ENCODE peak calls at places on chromosomes 4 and X, in ten cellular contexts. R, M, D, G, Y, E, U, P, K and F are unnamed samples.

GRCh38 chr4:98506462-98507132 is 151.8 kb downstream of the TSPAN5 start:
- DNase-seq in R (no peak), M (no peak), D (no peak), G (no peak), Y (no peak), E (no peak), U (no peak), P (no peak), K (no peak), F (no peak)

GRCh38 chrX:98398542-98398941 is 1514.8 kb downstream of the RPA4 start:
- DNase-seq in R (no peak), M (no peak), D (no peak), G (peak; percentile 0), Y (no peak), E (no peak), U (no peak), P (no peak), K (no peak), F (no peak)

GRCh38 chr4:118883861-118884260 is 4.8 kb upstream of the SYNPO2 start:
- DNase-seq in R (no peak), M (no peak), D (peak; percentile 4), G (no peak), Y (no peak), E (no peak), U (no peak), P (peak; percentile 12), K (no peak), F (no peak)

GRCh38 chr4:84870398-84871163 is 95.9 kb downstream of the WDFY3 start:
- DNase-seq in R (no peak), M (peak; percentile 54), D (peak; percentile 49), G (no peak), Y (no peak), E (no peak), U (no peak), P (peak; percentile 89), K (no peak), F (no peak)

GRCh38 chr4:79471309-79471708 is 63.3 kb upstream of the GK2 start:
- DNase-seq in R (no peak), M (no peak), D (no peak), G (no peak), Y (no peak), E (no peak), U (no peak), P (no peak), K (no peak), F (no peak)

GRCh38 chr4:10983274-10983673 is 298.7 kb upstream of the CLNK start:
- DNase-seq in R (peak; percentile 1), M (no peak), D (no peak), G (peak; percentile 78), Y (no peak), E (no peak), U (peak; percentile 15), P (no peak), K (no peak), F (peak; percentile 9)

GRCh38 chr4:109803924-109804571 is 2.2 kb upstream of the CFI start:
- DNase-seq in R (no peak), M (no peak), D (peak; percentile 58), G (peak; percentile 27), Y (no peak), E (peak; percentile 24), U (peak; percentile 34), P (peak; percentile 63), K (no peak), F (no peak)

GRCh38 chr4:182062936-182063335 is 180.3 kb upstream of the TENM3 start:
- DNase-seq in R (no peak), M (peak; percentile 68), D (peak; percentile 23), G (no peak), Y (no peak), E (no peak), U (no peak), P (peak; percentile 89), K (no peak), F (no peak)

GRCh38 chr4:41525129-41525528 is 12.8 kb upstream of the LIMCH1 start:
- DNase-seq in R (no peak), M (peak; percentile 95), D (no peak), G (no peak), Y (no peak), E (no peak), U (no peak), P (peak; percentile 98), K (no peak), F (no peak)

GRCh38 chr4:3247399-3248177 is 1.4 kb upstream of the MSANTD1 start:
- DNase-seq in R (no peak), M (no peak), D (no peak), G (no peak), Y (no peak), E (no peak), U (no peak), P (no peak), K (peak; percentile 39), F (no peak)

GRCh38 chr4:147590249-147590920 is 26.8 kb upstream of the TMEM184C start:
- DNase-seq in R (peak; percentile 16), M (no peak), D (peak; percentile 79), G (peak; percentile 29), Y (no peak), E (peak; percentile 24), U (peak; percentile 37), P (peak; percentile 78), K (no peak), F (peak; percentile 11)

GRCh38 chrX:50691820-50692219 is 122.2 kb downstream of the SHROOM4 start:
- DNase-seq in R (no peak), M (no peak), D (peak; percentile 75), G (peak; percentile 33), Y (no peak), E (peak; percentile 46), U (no peak), P (peak; percentile 45), K (no peak), F (peak; percentile 8)

GRCh38 chrX:53263597-53264094 is 17.7 kb downstream of the IQSEC2 start:
- DNase-seq in R (no peak), M (no peak), D (peak; percentile 92), G (no peak), Y (no peak), E (no peak), U (no peak), P (peak; percentile 70), K (no peak), F (no peak)

GRCh38 chr4:169765845-169766244 is 8.1 kb upstream of the HPF1 start:
- DNase-seq in R (no peak), M (no peak), D (no peak), G (no peak), Y (no peak), E (no peak), U (no peak), P (peak; percentile 60), K (no peak), F (no peak)

GRCh38 chr4:26885912-26886274 is 25.3 kb downstream of the STIM2 start:
- DNase-seq in R (no peak), M (no peak), D (no peak), G (peak; percentile 93), Y (no peak), E (no peak), U (peak; percentile 25), P (no peak), K (no peak), F (peak; percentile 42)

GRCh38 chrX:66255359-66255967 is 91.4 kb downstream of the HEPH start:
- DNase-seq in R (no peak), M (no peak), D (no peak), G (no peak), Y (no peak), E (no peak), U (no peak), P (no peak), K (no peak), F (no peak)

GRCh38 chrX:119067023-119067739 is 5.6 kb upstream of the CT47C1 start:
- DNase-seq in R (peak; percentile 3), M (no peak), D (peak; percentile 82), G (peak; percentile 11), Y (no peak), E (peak; percentile 12), U (no peak), P (peak; percentile 53), K (no peak), F (peak; percentile 17)

GRCh38 chrX:39519213-39519544 is 578.6 kb downstream of the BCOR start:
- DNase-seq in R (no peak), M (no peak), D (peak; percentile 2), G (no peak), Y (no peak), E (peak; percentile 97), U (peak; percentile 22), P (peak; percentile 29), K (no peak), F (no peak)

GRCh38 chr4:68342139-68342538 is 7.8 kb downstream of the YTHDC1 start:
- DNase-seq in R (no peak), M (peak; percentile 43), D (peak; percentile 30), G (no peak), Y (no peak), E (no peak), U (no peak), P (peak; percentile 86), K (no peak), F (no peak)

GRCh38 chr4:158079661-158080060 is 93.2 kb downstream of the GASK1B start:
- DNase-seq in R (no peak), M (no peak), D (no peak), G (no peak), Y (no peak), E (no peak), U (no peak), P (no peak), K (no peak), F (no peak)

GRCh38 chrX:69314436-69315348 is 149.4 kb upstream of the PJA1 start:
- DNase-seq in R (no peak), M (no peak), D (no peak), G (no peak), Y (no peak), E (peak; percentile 30), U (peak; percentile 40), P (no peak), K (no peak), F (no peak)

GRCh38 chr4:127783026-127783769 is 1.1 kb downstream of the HSPA4L start:
- DNase-seq in R (no peak), M (peak; percentile 24), D (peak; percentile 35), G (peak; percentile 25), Y (no peak), E (peak; percentile 39), U (no peak), P (peak; percentile 75), K (peak; percentile 78), F (no peak)

GRCh38 chr4:15936495-15936894 is 2.0 kb downstream of the FGFBP1 start:
- DNase-seq in R (no peak), M (no peak), D (peak; percentile 30), G (no peak), Y (no peak), E (no peak), U (no peak), P (no peak), K (no peak), F (no peak)

GRCh38 chrX:81338924-81339323 is 137.0 kb downstream of the SH3BGRL start:
- DNase-seq in R (no peak), M (no peak), D (no peak), G (no peak), Y (no peak), E (no peak), U (no peak), P (no peak), K (no peak), F (no peak)

GRCh38 chrX:65596270-65596669 is 61.7 kb upstream of the LAS1L start:
- DNase-seq in R (peak; percentile 42), M (no peak), D (peak; percentile 28), G (peak; percentile 90), Y (peak; percentile 24), E (no peak), U (no peak), P (peak; percentile 62), K (no peak), F (peak; percentile 46)

GRCh38 chr4:2742823-2743517 is 13.2 kb downstream of the TNIP2 start:
- DNase-seq in R (no peak), M (no peak), D (no peak), G (no peak), Y (no peak), E (no peak), U (no peak), P (no peak), K (no peak), F (no peak)

GRCh38 chr4:185219551-185220344 is 10.3 kb downstream of the SNX25 start:
- DNase-seq in R (no peak), M (no peak), D (no peak), G (no peak), Y (no peak), E (no peak), U (peak; percentile 91), P (peak; percentile 75), K (no peak), F (no peak)

GRCh38 chr4:117533501-117533900 is 448.1 kb upstream of the TRAM1L1 start:
- DNase-seq in R (no peak), M (no peak), D (no peak), G (no peak), Y (no peak), E (no peak), U (no peak), P (no peak), K (no peak), F (no peak)